ENCODE peak calls at places on chromosomes 4 and X, in seven cellular contexts. Q is MM.1S, N is mesendoderm, R is endodermal cell, B is left lung, P is tibial artery, W is upper lobe of right lung. X is an unnamed sample. For H3K27me3 and H3K4me1, the result is how much of the 10 kb centered on the place peaks cover.

GRCh38 chr4:181261279-181261678 is 981.9 kb upstream of the TENM3 start:
- DNase-seq in Q (no peak), N (peak), R (peak), B (no peak), P (no peak), W (no peak), X (no peak)

GRCh38 chr4:726235-726787 is 20.7 kb downstream of the PCGF3 start:
- DNase-seq in Q (no peak), N (no peak), R (no peak), B (no peak), P (no peak), W (no peak), X (no peak)

GRCh38 chr4:146288188-146288587 is 73.8 kb downstream of the REELD1 start:
- DNase-seq in Q (no peak), N (no peak), R (no peak), B (no peak), P (no peak), W (no peak), X (no peak)

GRCh38 chrX:148609766-148610698 is 109.6 kb downstream of the AFF2 start:
- DNase-seq in Q (peak), N (peak), R (peak), B (peak), P (no peak), W (no peak), X (no peak)

GRCh38 chr4:142475663-142476062 is 370.4 kb downstream of the INPP4B start:
- DNase-seq in Q (no peak), N (no peak), R (no peak), B (no peak), P (no peak), W (no peak), X (no peak)

GRCh38 chr4:26252349-26252748 is 68.5 kb upstream of the RBPJ start:
- DNase-seq in Q (no peak), N (peak), R (no peak), B (no peak), P (no peak), W (no peak), X (no peak)

GRCh38 chr4:133147365-133147821 is 1.7 kb upstream of the PCDH10 start:
- DNase-seq in Q (no peak), N (peak), R (peak), B (no peak), P (no peak), W (no peak), X (no peak)

GRCh38 chrX:70436380-70436779 is 8.3 kb upstream of the DLG3 start:
- DNase-seq in Q (no peak), N (peak), R (peak), B (no peak), P (no peak), W (no peak), X (no peak)

GRCh38 chr4:119795986-119796578 is 167.5 kb upstream of the PDE5A start:
- DNase-seq in Q (no peak), N (peak), R (no peak), B (no peak), P (no peak), W (no peak), X (no peak)

GRCh38 chrX:35101901-35102300 is 159.3 kb downstream of the FAM47B start:
- DNase-seq in Q (no peak), N (no peak), R (no peak), B (no peak), P (no peak), W (no peak), X (no peak)

DNA sequence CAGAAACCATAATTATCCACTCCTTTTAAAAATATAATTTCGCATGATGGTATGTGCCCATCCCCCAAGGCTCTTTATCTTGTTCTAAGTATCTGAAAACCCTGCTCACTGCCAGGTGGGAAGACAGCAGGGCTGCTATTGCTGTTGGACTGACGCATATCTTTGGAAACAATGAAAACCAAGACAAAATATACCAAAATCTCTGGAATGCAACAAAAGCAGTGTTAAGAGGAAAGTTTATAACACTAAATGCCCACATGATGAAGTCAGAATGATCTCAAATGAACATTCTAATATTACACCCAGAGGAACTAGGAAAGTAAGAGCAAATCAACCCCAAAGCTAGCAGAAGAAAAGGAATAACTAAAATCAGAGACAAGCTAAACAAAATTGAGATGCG is 162.0 kb downstream of the FAM47B start:
- DNase-seq in Q (no peak), N (no peak), R (no peak), B (no peak), P (no peak), W (no peak), X (no peak)
- H3K27me3 ChIP-seq in Q (under half), N (under half), R (under half), B (under half), P (under half), W (under half), X (under half)

DNA sequence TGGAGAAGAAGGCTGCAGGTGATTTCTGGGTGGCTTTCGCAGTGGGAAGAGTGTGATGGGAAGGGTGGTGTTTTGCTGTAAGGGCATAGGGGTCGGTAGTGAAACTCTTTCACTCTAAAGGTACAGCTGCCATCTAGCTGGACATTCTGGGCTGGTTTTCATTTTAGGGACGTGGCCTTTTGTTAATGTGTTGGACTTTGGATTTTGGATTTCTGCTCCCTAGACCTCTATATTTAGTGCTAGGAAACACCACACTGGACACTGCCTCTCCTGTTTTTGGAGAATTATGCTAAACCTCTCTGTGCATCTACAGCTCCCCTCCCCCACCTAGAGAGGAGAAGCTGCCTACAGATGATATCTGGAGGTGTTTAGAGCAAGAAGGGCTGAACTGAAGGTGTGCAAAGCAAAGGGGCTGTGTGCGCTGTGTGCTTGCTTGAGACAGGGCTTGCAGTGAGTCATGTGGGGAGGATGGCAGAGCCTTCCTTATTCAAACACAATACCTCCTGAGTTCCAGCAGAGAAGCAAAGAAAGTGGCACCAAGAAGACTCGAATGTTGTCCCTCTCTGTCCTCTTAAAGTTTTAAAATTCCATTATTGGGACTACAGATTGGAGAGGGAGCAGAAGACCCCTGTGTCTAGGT is 47.9 kb downstream of the STARD8 start:
- DNase-seq in Q (no peak), N (no peak), R (no peak), B (no peak), P (no peak), W (no peak), X (no peak)
- H3K4me3 ChIP-seq in Q (peak), N (no peak), R (no peak), B (peak), P (no peak), W (peak), X (peak)

GRCh38 chr4:122787940-122788339 is 38.7 kb upstream of the FGF2 start:
- DNase-seq in Q (no peak), N (no peak), R (no peak), B (no peak), P (no peak), W (no peak), X (no peak)
- H3K4me1 ChIP-seq in Q (under half), N (under half), R (under half), B (under half), P (under half), W (under half), X (under half)

GRCh38 chrX:151476597-151476996 is 79.6 kb downstream of the VMA21 start:
- DNase-seq in Q (no peak), N (peak), R (no peak), B (no peak), P (no peak), W (no peak), X (no peak)

GRCh38 chrX:151478052-151478451 is 81.0 kb downstream of the VMA21 start:
- DNase-seq in Q (no peak), N (no peak), R (no peak), B (no peak), P (no peak), W (no peak), X (no peak)
- H3K27me3 ChIP-seq in Q (under half), N (under half), R (under half), B (under half), P (under half), W (under half), X (under half)

GRCh38 chr4:158171456-158171790 is 1.4 kb downstream of the GASK1B start:
- DNase-seq in Q (no peak), N (no peak), R (no peak), B (no peak), P (no peak), W (no peak), X (no peak)

GRCh38 chr4:158169931-158170690 is 2.7 kb downstream of the GASK1B start:
- DNase-seq in Q (no peak), N (no peak), R (no peak), B (no peak), P (no peak), W (no peak), X (no peak)

GRCh38 chr4:158168606-158169005 is 4.2 kb downstream of the GASK1B start:
- DNase-seq in Q (no peak), N (no peak), R (no peak), B (no peak), P (no peak), W (no peak), X (no peak)

GRCh38 chr4:158170691-158171455 is 2.0 kb downstream of the GASK1B start:
- DNase-seq in Q (no peak), N (peak), R (peak), B (peak), P (peak), W (peak), X (peak)

DNA sequence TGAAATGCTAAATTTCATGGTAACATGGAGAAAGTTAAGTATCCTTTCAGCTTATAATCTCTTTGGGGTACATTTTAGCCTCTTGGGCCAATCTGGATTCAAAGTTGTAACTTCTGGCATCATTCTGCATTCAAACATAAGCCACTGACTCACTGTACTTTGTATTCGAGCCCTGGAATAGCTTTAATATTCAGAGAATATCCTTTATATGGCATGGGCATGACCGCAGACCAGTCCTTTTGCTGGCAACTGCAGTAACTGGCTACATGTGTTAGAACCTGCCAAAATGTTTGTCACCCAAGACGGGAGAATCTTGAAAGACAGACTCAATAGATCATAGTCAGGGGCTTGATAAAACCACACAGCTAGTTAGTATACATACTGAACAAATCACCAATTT is 3.3 kb downstream of the GASK1B start:
- DNase-seq in Q (no peak), N (no peak), R (no peak), B (no peak), P (no peak), W (no peak), X (no peak)
- H3K4me3 ChIP-seq in Q (no peak), N (no peak), R (no peak), B (peak), P (peak), W (peak), X (peak)

GRCh38 chrX:40006025-40007017 is 91.4 kb downstream of the BCOR start:
- DNase-seq in Q (peak), N (peak), R (peak), B (no peak), P (no peak), W (peak), X (peak)

GRCh38 chrX:40003982-40004535 is 93.7 kb downstream of the BCOR start:
- DNase-seq in Q (no peak), N (no peak), R (peak), B (no peak), P (no peak), W (no peak), X (no peak)

GRCh38 chrX:40004916-40005289 is 92.9 kb downstream of the BCOR start:
- DNase-seq in Q (no peak), N (no peak), R (peak), B (no peak), P (no peak), W (no peak), X (no peak)

GRCh38 chrX:40007136-40007535 is 90.6 kb downstream of the BCOR start:
- DNase-seq in Q (no peak), N (peak), R (peak), B (no peak), P (no peak), W (no peak), X (no peak)

DNA sequence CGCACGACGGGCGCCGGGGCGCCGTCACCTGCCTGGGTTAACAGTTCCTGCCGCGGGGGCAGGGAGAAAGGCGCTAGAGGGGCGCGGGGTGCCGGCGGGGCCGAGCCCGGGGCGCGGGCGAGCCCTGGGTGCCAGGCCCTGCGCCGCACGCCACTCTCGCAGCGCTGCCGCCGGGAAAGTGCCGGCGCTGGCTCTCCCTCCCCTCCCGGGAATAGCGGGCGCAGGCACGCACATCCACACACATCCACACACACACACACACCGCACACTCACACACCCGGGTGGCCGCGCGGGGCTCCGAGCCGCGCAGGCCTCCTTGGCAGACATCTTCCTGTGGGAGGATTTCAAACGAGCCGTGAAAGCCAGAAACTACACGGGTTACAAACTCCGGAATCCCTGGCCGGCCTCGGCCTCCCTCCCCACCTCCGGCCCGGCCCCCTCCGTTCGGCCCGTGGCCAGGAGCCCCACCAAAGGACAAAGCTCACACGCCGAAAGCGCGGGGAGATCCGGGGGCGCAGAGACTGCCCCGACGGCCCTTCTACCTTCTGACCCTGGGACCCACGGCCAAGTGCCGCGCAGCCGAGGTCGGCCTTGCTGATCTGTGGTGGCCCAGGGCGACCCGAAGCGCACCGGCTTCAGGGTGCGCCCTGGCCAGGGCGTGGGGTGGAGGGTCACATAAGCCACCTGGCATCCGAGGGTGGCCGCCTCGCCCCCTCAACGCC is 92.3 kb downstream of the BCOR start:
- DNase-seq in Q (no peak), N (no peak), R (peak), B (no peak), P (no peak), W (no peak), X (peak)
- H3K4me1 ChIP-seq in Q (under half), N (under half), R (under half), B (under half), P (under half), W (under half), X (under half)

GRCh38 chr4:140289486-140289885 is 84.0 kb upstream of the SCOC start:
- DNase-seq in Q (no peak), N (no peak), R (no peak), B (no peak), P (no peak), W (no peak), X (no peak)

GRCh38 chr4:140281828-140282227 is 91.6 kb upstream of the SCOC start:
- DNase-seq in Q (no peak), N (no peak), R (no peak), B (no peak), P (no peak), W (no peak), X (no peak)

GRCh38 chr4:140291259-140291658 is 82.2 kb upstream of the SCOC start:
- DNase-seq in Q (no peak), N (no peak), R (no peak), B (no peak), P (no peak), W (no peak), X (no peak)

GRCh38 chr4:140284449-140284848 is 89.0 kb upstream of the SCOC start:
- DNase-seq in Q (no peak), N (no peak), R (no peak), B (no peak), P (no peak), W (no peak), X (no peak)

GRCh38 chr4:140286503-140286902 is 86.9 kb upstream of the SCOC start:
- DNase-seq in Q (no peak), N (no peak), R (no peak), B (no peak), P (no peak), W (no peak), X (no peak)
- H3K27me3 ChIP-seq in Q (under half), N (under half), R (under half), B (under half), P (under half), W (under half), X (under half)

GRCh38 chr4:8180310-8181093 is 18.6 kb upstream of the SH3TC1 start:
- DNase-seq in Q (no peak), N (no peak), R (no peak), B (no peak), P (no peak), W (no peak), X (no peak)

GRCh38 chr4:8177956-8178355 is 19.3 kb upstream of the ABLIM2 start:
- DNase-seq in Q (no peak), N (no peak), R (peak), B (no peak), P (no peak), W (no peak), X (no peak)

GRCh38 chr4:8179771-8180170 is 19.3 kb upstream of the SH3TC1 start:
- DNase-seq in Q (no peak), N (no peak), R (no peak), B (no peak), P (no peak), W (no peak), X (no peak)

GRCh38 chr4:8177544-8177943 is 18.9 kb upstream of the ABLIM2 start:
- DNase-seq in Q (no peak), N (no peak), R (peak), B (no peak), P (no peak), W (peak), X (no peak)

DNA sequence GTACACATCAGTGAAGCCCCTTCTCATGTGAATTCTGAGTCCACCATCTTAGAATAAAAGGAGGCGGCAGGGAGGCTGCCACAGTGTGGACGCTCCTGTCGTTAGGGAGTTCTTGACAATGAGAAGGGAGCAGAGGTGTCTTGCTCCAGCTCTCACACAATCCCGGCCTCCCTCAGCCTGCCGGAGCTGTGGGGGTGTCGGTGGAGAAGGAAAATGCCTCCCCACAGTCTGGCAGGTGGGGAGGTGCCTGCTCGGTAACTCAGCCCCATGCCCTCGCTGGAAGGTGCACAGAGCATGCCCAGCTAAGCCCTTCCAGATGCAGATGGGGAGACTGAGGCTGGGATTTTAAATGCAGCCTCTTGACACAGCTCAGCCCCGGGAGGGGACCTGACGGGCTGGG is 20.0 kb upstream of the SH3TC1 start:
- DNase-seq in Q (no peak), N (no peak), R (no peak), B (no peak), P (no peak), W (no peak), X (no peak)
- H3K4me3 ChIP-seq in Q (no peak), N (no peak), R (no peak), B (no peak), P (no peak), W (no peak), X (no peak)